ENCODE peak calls at places on chromosome 22, in four cellular contexts. U is uterus, S is IMR-90, F is testis. O is an unnamed sample. For H3K4me1, the result is how much of the 10 kb centered on the place peaks cover.

GRCh38 chr22:48898524-48899377 is 928.9 kb downstream of the BRD1 start:
- DNase-seq in U (no peak), S (no peak), F (no peak), O (no peak)

GRCh38 chr22:32469799-32470212 is 4.8 kb upstream of the FBXO7 start:
- DNase-seq in U (no peak), S (peak), F (no peak), O (peak)

GRCh38 chr22:47318041-47318737 is 555.7 kb downstream of the TBC1D22A start:
- DNase-seq in U (no peak), S (no peak), F (no peak), O (no peak)

GRCh38 chr22:33476716-33477115 is 418.5 kb upstream of the SYN3 start:
- DNase-seq in U (no peak), S (peak), F (peak), O (peak)

GRCh38 chr22:25942989-25943411 is 201.0 kb downstream of the MYO18B start:
- DNase-seq in U (no peak), S (no peak), F (no peak), O (peak)

GRCh38 chr22:17063372-17064106 is 21.3 kb upstream of the IL17RA start:
- DNase-seq in U (no peak), S (no peak), F (peak), O (no peak)

GRCh38 chr22:33737662-33738061 is 182.6 kb downstream of the LARGE1 start:
- DNase-seq in U (no peak), S (no peak), F (no peak), O (no peak)

GRCh38 chr22:46604306-46604690 is 15.9 kb upstream of the GRAMD4 start:
- DNase-seq in U (no peak), S (peak), F (peak), O (peak)

GRCh38 chr22:41367680-41368542 is 13.8 kb upstream of the TEF start:
- DNase-seq in U (peak), S (peak), F (peak), O (peak)

GRCh38 chr22:23085785-23086184 is 15.5 kb downstream of the GNAZ start:
- DNase-seq in U (no peak), S (no peak), F (no peak), O (no peak)

GRCh38 chr22:39671936-39672335 is 101.4 kb downstream of the CACNA1I start:
- DNase-seq in U (no peak), S (no peak), F (no peak), O (no peak)

GRCh38 chr22:44023404-44024287 is 456 bp upstream of the PARVB start:
- DNase-seq in U (peak), S (peak), F (peak), O (peak)

GRCh38 chr22:49211176-49211575 is 616.5 kb downstream of the BRD1 start:
- DNase-seq in U (peak), S (no peak), F (no peak), O (peak)

GRCh38 chr22:41822289-41823057 is 10.4 kb upstream of the SREBF2 start:
- DNase-seq in U (no peak), S (peak), F (no peak), O (peak)

GRCh38 chr22:32837142-32837541 is 35.6 kb downstream of the TIMP3 start:
- DNase-seq in U (no peak), S (no peak), F (no peak), O (no peak)

GRCh38 chr22:49852898-49853894 is at the start of gene ZBED4:
- DNase-seq in U (peak), S (peak), F (peak), O (peak)

GRCh38 chr22:36863979-36864378 is 3.2 kb downstream of the NCF4 start:
- DNase-seq in U (no peak), S (no peak), F (no peak), O (no peak)

GRCh38 chr22:36860821-36861659 is at the start of gene NCF4:
- DNase-seq in U (no peak), S (no peak), F (peak), O (peak)

GRCh38 chr22:36863281-36863680 is 2.5 kb downstream of the NCF4 start:
- DNase-seq in U (no peak), S (no peak), F (no peak), O (no peak)

GRCh38 chr22:36864454-36865215 is 3.8 kb downstream of the NCF4 start:
- DNase-seq in U (no peak), S (no peak), F (no peak), O (peak)

DNA sequence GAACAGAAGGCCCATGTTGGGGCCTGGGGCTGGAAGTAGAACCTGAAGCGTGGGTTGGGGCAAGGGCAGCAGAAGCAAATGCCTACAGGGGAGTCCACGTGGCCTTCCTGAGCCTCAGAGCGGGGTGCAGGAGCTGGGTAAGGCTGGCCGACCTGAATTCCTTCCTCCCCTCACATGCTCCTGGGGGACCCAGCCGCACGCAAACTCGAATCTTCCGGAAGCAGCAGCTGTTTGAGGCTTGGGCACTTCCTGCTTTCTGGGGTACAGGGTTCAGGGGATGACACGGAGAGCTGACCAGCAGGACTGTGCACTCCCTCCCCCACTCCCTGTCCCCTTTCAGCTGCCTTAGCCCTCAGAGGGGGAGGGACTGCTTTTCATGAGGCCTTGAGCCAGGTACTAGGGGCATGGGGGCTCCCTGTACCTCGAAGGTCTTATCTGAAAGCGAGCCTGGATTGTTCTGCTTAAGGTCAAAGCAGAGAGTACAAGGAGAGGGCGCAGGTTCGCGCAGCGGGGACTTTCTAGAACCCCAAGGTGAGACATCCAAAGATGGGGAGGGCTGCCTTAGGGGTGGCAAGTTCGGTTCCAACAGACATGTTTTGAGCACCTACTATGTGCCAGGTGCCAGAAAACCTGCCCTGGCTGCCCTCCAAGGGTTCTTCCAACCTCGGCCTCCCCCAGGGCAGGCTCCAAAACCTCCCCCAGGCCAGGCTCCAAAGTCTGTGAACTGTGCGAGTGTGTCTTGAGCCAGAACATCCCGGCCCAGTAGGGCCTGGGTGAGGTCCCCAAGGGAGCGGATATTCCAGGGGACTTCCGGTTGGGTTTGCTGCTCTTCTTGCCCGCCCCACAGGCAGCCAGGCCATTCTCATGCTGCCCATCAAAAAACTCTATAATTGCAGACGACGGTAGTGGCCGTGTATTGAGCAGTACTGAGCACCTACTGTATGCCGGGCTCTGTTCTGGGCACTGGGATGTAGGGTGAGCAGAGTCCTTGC is 1.7 kb downstream of the NCF4 start:
- DNase-seq in U (no peak), S (no peak), F (no peak), O (no peak)
- H3K4me3 ChIP-seq in U (no peak), S (no peak), F (no peak), O (no peak)

GRCh38 chr22:30074994-30075393 is 5.3 kb upstream of the HORMAD2 start:
- DNase-seq in U (no peak), S (no peak), F (no peak), O (no peak)
- TF ChIP-seq POLR2A in U (no peak), S (no peak), F (no peak), O (no peak)

DNA sequence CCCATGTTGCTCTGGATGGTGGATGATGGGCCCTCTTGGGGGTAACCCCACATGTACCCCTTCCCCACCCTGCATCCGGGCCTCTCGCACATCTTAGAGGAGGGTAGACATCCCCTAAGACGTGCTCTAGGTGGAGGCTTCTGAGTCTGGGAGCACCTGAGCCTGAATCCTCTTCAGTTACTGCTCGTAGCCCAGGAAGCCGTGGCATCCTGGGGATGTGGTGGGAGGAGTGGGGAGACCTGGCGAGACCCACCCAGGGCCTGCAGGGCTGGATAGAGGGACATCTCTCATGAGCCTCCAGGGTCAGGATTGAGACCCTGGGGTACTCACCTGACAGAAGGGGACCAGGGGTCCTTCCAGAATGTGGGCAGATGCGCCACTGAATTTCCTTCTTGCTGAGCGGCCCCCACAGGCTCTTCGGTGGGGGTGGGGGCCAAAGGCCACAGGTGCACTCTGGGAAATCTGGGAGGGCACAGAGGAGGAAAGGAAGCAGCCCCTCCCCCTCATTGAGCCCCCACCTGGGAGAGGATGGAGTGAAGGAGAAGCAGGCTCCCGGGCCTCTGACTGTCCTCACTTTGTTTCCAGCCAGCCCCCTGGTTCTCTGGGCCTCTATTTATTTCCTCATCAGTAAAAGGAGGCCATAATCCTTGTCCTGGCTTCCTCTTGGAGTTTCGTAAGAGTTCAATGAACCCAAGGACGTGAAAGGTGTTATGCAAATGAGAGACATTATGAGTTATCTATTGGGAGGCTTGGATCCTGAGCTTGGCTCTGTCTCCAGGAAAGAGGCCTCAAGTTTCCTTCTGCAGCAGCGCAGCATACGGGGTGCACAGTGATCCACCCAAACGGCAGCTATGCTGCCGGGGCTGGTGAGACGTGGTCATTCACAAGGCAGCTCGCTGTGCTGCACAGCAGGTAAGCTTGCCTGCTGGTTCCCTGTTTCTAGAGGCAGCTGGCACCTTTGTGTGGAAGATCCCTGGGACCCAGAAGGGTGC is 31.2 kb downstream of the KCNJ4 start:
- DNase-seq in U (no peak), S (no peak), F (no peak), O (no peak)
- H3K4me1 ChIP-seq in U (under half), S (under half), F (under half), O (under half)

DNA sequence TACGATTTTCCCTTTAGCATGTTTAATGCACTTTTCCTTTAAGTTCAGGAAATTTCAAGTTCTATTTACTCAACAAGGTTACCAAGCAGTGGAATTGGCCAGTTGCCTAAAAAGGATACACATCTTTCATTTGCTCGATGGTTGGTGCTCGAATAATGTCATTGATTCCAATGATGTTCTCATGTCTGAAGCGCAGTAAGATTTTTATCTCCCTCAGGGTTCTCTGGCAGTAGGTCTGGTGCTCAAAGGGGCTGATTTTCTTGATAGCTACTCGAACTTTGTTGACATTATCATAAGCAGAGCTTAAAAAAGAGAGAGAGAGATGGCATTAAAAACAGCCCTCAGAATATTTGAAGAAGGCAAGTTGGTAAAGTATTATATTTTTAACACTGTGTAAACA is 59.9 kb downstream of the MAPK1 start:
- DNase-seq in U (no peak), S (peak), F (no peak), O (no peak)
- H3K4me3 ChIP-seq in U (no peak), S (no peak), F (no peak), O (no peak)